ENCODE peak calls at places on chromosomes 6 and 20, in ten cellular contexts. One of them, this sample, is unnamed.

GRCh38 chr6:131652472-131652871 is 15.4 kb downstream of the ENPP3 start:
- DNase-seq in HL-60: no peak
- DNase-seq in endothelial cell of umbilical vein: peak; percentile 37
- DNase-seq in suprapubic skin: no peak
- DNase-seq in upper lobe of left lung: no peak
- DNase-seq in SK-N-SH: no peak
- DNase-seq in stomach: no peak
- DNase-seq in spleen: no peak
- DNase-seq in transverse colon: peak; percentile 57
- DNase-seq in HCT116: no peak
- DNase-seq in this sample: no peak

GRCh38 chr6:15804461-15804784 is 141.6 kb upstream of the DTNBP1 start:
- DNase-seq in HL-60: no peak
- DNase-seq in endothelial cell of umbilical vein: no peak
- DNase-seq in suprapubic skin: no peak
- DNase-seq in upper lobe of left lung: no peak
- DNase-seq in SK-N-SH: no peak
- DNase-seq in stomach: no peak
- DNase-seq in spleen: no peak
- DNase-seq in transverse colon: no peak
- DNase-seq in HCT116: no peak
- DNase-seq in this sample: no peak

GRCh38 chr20:64047968-64048401 is 1.5 kb downstream of the SOX18 start:
- DNase-seq in HL-60: no peak
- DNase-seq in endothelial cell of umbilical vein: peak; percentile 21
- DNase-seq in suprapubic skin: no peak
- DNase-seq in upper lobe of left lung: no peak
- DNase-seq in SK-N-SH: no peak
- DNase-seq in stomach: no peak
- DNase-seq in spleen: no peak
- DNase-seq in transverse colon: no peak
- DNase-seq in HCT116: no peak
- DNase-seq in this sample: no peak

GRCh38 chr20:57092112-57092899 is 174.1 kb downstream of the BMP7 start:
- DNase-seq in HL-60: peak; percentile 56
- DNase-seq in endothelial cell of umbilical vein: peak; percentile 24
- DNase-seq in suprapubic skin: no peak
- DNase-seq in upper lobe of left lung: peak; percentile 54
- DNase-seq in SK-N-SH: peak; percentile 88
- DNase-seq in stomach: peak; percentile 64
- DNase-seq in spleen: peak; percentile 84
- DNase-seq in transverse colon: peak; percentile 51
- DNase-seq in HCT116: peak; percentile 44
- DNase-seq in this sample: no peak

GRCh38 chr6:1110164-1110563 is 201.7 kb upstream of the FOXQ1 start:
- DNase-seq in HL-60: no peak
- DNase-seq in endothelial cell of umbilical vein: no peak
- DNase-seq in suprapubic skin: no peak
- DNase-seq in upper lobe of left lung: no peak
- DNase-seq in SK-N-SH: no peak
- DNase-seq in stomach: no peak
- DNase-seq in spleen: no peak
- DNase-seq in transverse colon: no peak
- DNase-seq in HCT116: peak; percentile 22
- DNase-seq in this sample: no peak

GRCh38 chr20:47191074-47191673 is 165.3 kb downstream of the ZMYND8 start:
- DNase-seq in HL-60: no peak
- DNase-seq in endothelial cell of umbilical vein: no peak
- DNase-seq in suprapubic skin: no peak
- DNase-seq in upper lobe of left lung: no peak
- DNase-seq in SK-N-SH: no peak
- DNase-seq in stomach: no peak
- DNase-seq in spleen: no peak
- DNase-seq in transverse colon: no peak
- DNase-seq in HCT116: no peak
- DNase-seq in this sample: no peak

GRCh38 chr6:86937219-86938079 is at the start of gene HTR1E:
- DNase-seq in HL-60: no peak
- DNase-seq in endothelial cell of umbilical vein: peak; percentile 36
- DNase-seq in suprapubic skin: no peak
- DNase-seq in upper lobe of left lung: peak; percentile 25
- DNase-seq in SK-N-SH: peak; percentile 86
- DNase-seq in stomach: peak; percentile 79
- DNase-seq in spleen: no peak
- DNase-seq in transverse colon: no peak
- DNase-seq in HCT116: peak; percentile 4
- DNase-seq in this sample: peak; percentile 91

GRCh38 chr6:116512155-116512559 is 718 bp downstream of the CALHM5 start:
- DNase-seq in HL-60: no peak
- DNase-seq in endothelial cell of umbilical vein: no peak
- DNase-seq in suprapubic skin: no peak
- DNase-seq in upper lobe of left lung: no peak
- DNase-seq in SK-N-SH: no peak
- DNase-seq in stomach: no peak
- DNase-seq in spleen: no peak
- DNase-seq in transverse colon: no peak
- DNase-seq in HCT116: no peak
- DNase-seq in this sample: no peak

GRCh38 chr6:8530775-8531435 is 95.6 kb upstream of the SLC35B3 start:
- DNase-seq in HL-60: no peak
- DNase-seq in endothelial cell of umbilical vein: no peak
- DNase-seq in suprapubic skin: no peak
- DNase-seq in upper lobe of left lung: no peak
- DNase-seq in SK-N-SH: peak; percentile 32
- DNase-seq in stomach: no peak
- DNase-seq in spleen: no peak
- DNase-seq in transverse colon: no peak
- DNase-seq in HCT116: no peak
- DNase-seq in this sample: no peak

GRCh38 chr6:92690997-92691599 is 728.3 kb downstream of the EPHA7 start:
- DNase-seq in HL-60: no peak
- DNase-seq in endothelial cell of umbilical vein: no peak
- DNase-seq in suprapubic skin: no peak
- DNase-seq in upper lobe of left lung: no peak
- DNase-seq in SK-N-SH: no peak
- DNase-seq in stomach: no peak
- DNase-seq in spleen: no peak
- DNase-seq in transverse colon: no peak
- DNase-seq in HCT116: no peak
- DNase-seq in this sample: no peak

GRCh38 chr20:37384683-37385174 is 38.8 kb downstream of the SRC start:
- DNase-seq in HL-60: peak; percentile 54
- DNase-seq in endothelial cell of umbilical vein: peak; percentile 39
- DNase-seq in suprapubic skin: no peak
- DNase-seq in upper lobe of left lung: peak; percentile 71
- DNase-seq in SK-N-SH: peak; percentile 93
- DNase-seq in stomach: peak; percentile 69
- DNase-seq in spleen: peak; percentile 95
- DNase-seq in transverse colon: peak; percentile 71
- DNase-seq in HCT116: no peak
- DNase-seq in this sample: no peak

GRCh38 chr6:42938428-42938796 is 9.1 kb downstream of the CNPY3 start:
- DNase-seq in HL-60: no peak
- DNase-seq in endothelial cell of umbilical vein: no peak
- DNase-seq in suprapubic skin: no peak
- DNase-seq in upper lobe of left lung: no peak
- DNase-seq in SK-N-SH: no peak
- DNase-seq in stomach: no peak
- DNase-seq in spleen: no peak
- DNase-seq in transverse colon: no peak
- DNase-seq in HCT116: no peak
- DNase-seq in this sample: no peak

GRCh38 chr6:143165315-143165855 is 104.7 kb downstream of the AIG1 start:
- DNase-seq in HL-60: no peak
- DNase-seq in endothelial cell of umbilical vein: no peak
- DNase-seq in suprapubic skin: no peak
- DNase-seq in upper lobe of left lung: no peak
- DNase-seq in SK-N-SH: no peak
- DNase-seq in stomach: no peak
- DNase-seq in spleen: no peak
- DNase-seq in transverse colon: no peak
- DNase-seq in HCT116: no peak
- DNase-seq in this sample: no peak

GRCh38 chr20:20611165-20611564 is 101.3 kb downstream of the RALGAPA2 start:
- DNase-seq in HL-60: no peak
- DNase-seq in endothelial cell of umbilical vein: no peak
- DNase-seq in suprapubic skin: no peak
- DNase-seq in upper lobe of left lung: no peak
- DNase-seq in SK-N-SH: no peak
- DNase-seq in stomach: no peak
- DNase-seq in spleen: no peak
- DNase-seq in transverse colon: no peak
- DNase-seq in HCT116: no peak
- DNase-seq in this sample: no peak

GRCh38 chr20:24580006-24580405 is 110.6 kb downstream of the SYNDIG1 start:
- DNase-seq in HL-60: no peak
- DNase-seq in endothelial cell of umbilical vein: no peak
- DNase-seq in suprapubic skin: no peak
- DNase-seq in upper lobe of left lung: no peak
- DNase-seq in SK-N-SH: no peak
- DNase-seq in stomach: no peak
- DNase-seq in spleen: no peak
- DNase-seq in transverse colon: no peak
- DNase-seq in HCT116: no peak
- DNase-seq in this sample: no peak

GRCh38 chr6:152225231-152225934 is 411.8 kb downstream of the SYNE1 start:
- DNase-seq in HL-60: no peak
- DNase-seq in endothelial cell of umbilical vein: no peak
- DNase-seq in suprapubic skin: no peak
- DNase-seq in upper lobe of left lung: no peak
- DNase-seq in SK-N-SH: no peak
- DNase-seq in stomach: no peak
- DNase-seq in spleen: no peak
- DNase-seq in transverse colon: no peak
- DNase-seq in HCT116: no peak
- DNase-seq in this sample: no peak

GRCh38 chr6:18087396-18088165 is 34.9 kb downstream of the NHLRC1 start:
- DNase-seq in HL-60: no peak
- DNase-seq in endothelial cell of umbilical vein: no peak
- DNase-seq in suprapubic skin: no peak
- DNase-seq in upper lobe of left lung: no peak
- DNase-seq in SK-N-SH: no peak
- DNase-seq in stomach: no peak
- DNase-seq in spleen: no peak
- DNase-seq in transverse colon: no peak
- DNase-seq in HCT116: no peak
- DNase-seq in this sample: no peak

GRCh38 chr6:136669299-136669699 is 119.1 kb upstream of the MAP7 start:
- DNase-seq in HL-60: no peak
- DNase-seq in endothelial cell of umbilical vein: peak; percentile 69
- DNase-seq in suprapubic skin: no peak
- DNase-seq in upper lobe of left lung: no peak
- DNase-seq in SK-N-SH: no peak
- DNase-seq in stomach: no peak
- DNase-seq in spleen: no peak
- DNase-seq in transverse colon: no peak
- DNase-seq in HCT116: no peak
- DNase-seq in this sample: no peak
- TF ChIP-seq POLR2AphosphoS5 in HL-60: no peak
- TF ChIP-seq POLR2AphosphoS5 in endothelial cell of umbilical vein: no peak
- TF ChIP-seq POLR2AphosphoS5 in suprapubic skin: no peak
- TF ChIP-seq POLR2AphosphoS5 in upper lobe of left lung: no peak
- TF ChIP-seq POLR2AphosphoS5 in SK-N-SH: no peak
- TF ChIP-seq POLR2AphosphoS5 in stomach: no peak
- TF ChIP-seq POLR2AphosphoS5 in spleen: no peak
- TF ChIP-seq POLR2AphosphoS5 in transverse colon: no peak
- TF ChIP-seq POLR2AphosphoS5 in HCT116: no peak
- TF ChIP-seq POLR2AphosphoS5 in this sample: no peak

GRCh38 chr6:149967591-149967990 is 3.8 kb downstream of the ULBP1 start:
- DNase-seq in HL-60: no peak
- DNase-seq in endothelial cell of umbilical vein: no peak
- DNase-seq in suprapubic skin: no peak
- DNase-seq in upper lobe of left lung: no peak
- DNase-seq in SK-N-SH: no peak
- DNase-seq in stomach: no peak
- DNase-seq in spleen: no peak
- DNase-seq in transverse colon: no peak
- DNase-seq in HCT116: no peak
- DNase-seq in this sample: no peak
- H3K27me3 ChIP-seq in HL-60: peaks cover 21% of the 10 kb centered on the region
- H3K27me3 ChIP-seq in endothelial cell of umbilical vein: peaks cover 12% of the 10 kb centered on the region
- H3K27me3 ChIP-seq in suprapubic skin: peaks cover 80% of the 10 kb centered on the region
- H3K27me3 ChIP-seq in upper lobe of left lung: peaks cover 26% of the 10 kb centered on the region
- H3K27me3 ChIP-seq in SK-N-SH: peaks cover 39% of the 10 kb centered on the region
- H3K27me3 ChIP-seq in stomach: peaks cover 94% of the 10 kb centered on the region
- H3K27me3 ChIP-seq in spleen: peaks cover 64% of the 10 kb centered on the region
- H3K27me3 ChIP-seq in transverse colon: peaks cover 90% of the 10 kb centered on the region
- H3K27me3 ChIP-seq in HCT116: no peaks in the 10 kb centered on the region
- H3K27me3 ChIP-seq in this sample: no peaks in the 10 kb centered on the region

GRCh38 chr6:90818163-90818562 is 231.3 kb upstream of the MAP3K7 start:
- DNase-seq in HL-60: no peak
- DNase-seq in endothelial cell of umbilical vein: no peak
- DNase-seq in suprapubic skin: no peak
- DNase-seq in upper lobe of left lung: no peak
- DNase-seq in SK-N-SH: no peak
- DNase-seq in stomach: no peak
- DNase-seq in spleen: no peak
- DNase-seq in transverse colon: no peak
- DNase-seq in HCT116: no peak
- DNase-seq in this sample: no peak
- TF ChIP-seq POLR2AphosphoS5 in HL-60: no peak
- TF ChIP-seq POLR2AphosphoS5 in endothelial cell of umbilical vein: no peak
- TF ChIP-seq POLR2AphosphoS5 in suprapubic skin: no peak
- TF ChIP-seq POLR2AphosphoS5 in upper lobe of left lung: no peak
- TF ChIP-seq POLR2AphosphoS5 in SK-N-SH: no peak
- TF ChIP-seq POLR2AphosphoS5 in stomach: no peak
- TF ChIP-seq POLR2AphosphoS5 in spleen: no peak
- TF ChIP-seq POLR2AphosphoS5 in transverse colon: no peak
- TF ChIP-seq POLR2AphosphoS5 in HCT116: no peak
- TF ChIP-seq POLR2AphosphoS5 in this sample: no peak

GRCh38 chr20:11989018-11989771 is 71.5 kb downstream of the BTBD3 start:
- DNase-seq in HL-60: no peak
- DNase-seq in endothelial cell of umbilical vein: no peak
- DNase-seq in suprapubic skin: no peak
- DNase-seq in upper lobe of left lung: no peak
- DNase-seq in SK-N-SH: no peak
- DNase-seq in stomach: no peak
- DNase-seq in spleen: no peak
- DNase-seq in transverse colon: no peak
- DNase-seq in HCT116: no peak
- DNase-seq in this sample: no peak

GRCh38 chr20:11987526-11987925 is 69.8 kb downstream of the BTBD3 start:
- DNase-seq in HL-60: no peak
- DNase-seq in endothelial cell of umbilical vein: no peak
- DNase-seq in suprapubic skin: no peak
- DNase-seq in upper lobe of left lung: no peak
- DNase-seq in SK-N-SH: no peak
- DNase-seq in stomach: no peak
- DNase-seq in spleen: no peak
- DNase-seq in transverse colon: no peak
- DNase-seq in HCT116: no peak
- DNase-seq in this sample: no peak

GRCh38 chr20:11982289-11982957 is 64.7 kb downstream of the BTBD3 start:
- DNase-seq in HL-60: no peak
- DNase-seq in endothelial cell of umbilical vein: no peak
- DNase-seq in suprapubic skin: no peak
- DNase-seq in upper lobe of left lung: no peak
- DNase-seq in SK-N-SH: no peak
- DNase-seq in stomach: peak; percentile 55
- DNase-seq in spleen: no peak
- DNase-seq in transverse colon: no peak
- DNase-seq in HCT116: no peak
- DNase-seq in this sample: no peak

GRCh38 chr20:11982958-11983470 is 65.3 kb downstream of the BTBD3 start:
- DNase-seq in HL-60: no peak
- DNase-seq in endothelial cell of umbilical vein: no peak
- DNase-seq in suprapubic skin: no peak
- DNase-seq in upper lobe of left lung: no peak
- DNase-seq in SK-N-SH: no peak
- DNase-seq in stomach: no peak
- DNase-seq in spleen: no peak
- DNase-seq in transverse colon: no peak
- DNase-seq in HCT116: no peak
- DNase-seq in this sample: no peak

GRCh38 chr20:11986954-11987353 is 69.3 kb downstream of the BTBD3 start:
- DNase-seq in HL-60: no peak
- DNase-seq in endothelial cell of umbilical vein: no peak
- DNase-seq in suprapubic skin: no peak
- DNase-seq in upper lobe of left lung: no peak
- DNase-seq in SK-N-SH: no peak
- DNase-seq in stomach: no peak
- DNase-seq in spleen: no peak
- DNase-seq in transverse colon: no peak
- DNase-seq in HCT116: no peak
- DNase-seq in this sample: peak; percentile 45
- H3K27me3 ChIP-seq in HL-60: peaks cover 5% of the 10 kb centered on the region
- H3K27me3 ChIP-seq in endothelial cell of umbilical vein: no peaks in the 10 kb centered on the region
- H3K27me3 ChIP-seq in suprapubic skin: no peaks in the 10 kb centered on the region
- H3K27me3 ChIP-seq in upper lobe of left lung: no peaks in the 10 kb centered on the region
- H3K27me3 ChIP-seq in SK-N-SH: no peaks in the 10 kb centered on the region
- H3K27me3 ChIP-seq in stomach: no peaks in the 10 kb centered on the region
- H3K27me3 ChIP-seq in spleen: no peaks in the 10 kb centered on the region
- H3K27me3 ChIP-seq in transverse colon: no peaks in the 10 kb centered on the region
- H3K27me3 ChIP-seq in HCT116: no peaks in the 10 kb centered on the region
- H3K27me3 ChIP-seq in this sample: no peaks in the 10 kb centered on the region

This sample was measured in esophagus muscularis mucosa.